ENCODE peak calls at places on chromosomes 2 and 18, in ten cellular contexts. U is prostate gland; Y is fibroblast of the conjunctiva; J is progenitor cell of endocrine pancreas; O is ELR; E is activated naive CD8-positive, alpha-beta T cell treated with anti-CD3 and anti-CD28 coated beads, Interleukin-2, amount 50 U/mL, for 24 hours; M is hepatocyte; B is T-helper 2 cell; F is adipocyte; Q is aorta. I is an unnamed sample.

GRCh38 chr2:241260911-241261310 is 54.6 kb downstream of the HDLBP start:
- DNase-seq in U (no peak), Y (no peak), B (no peak), Q (no peak), E (no peak), O (no peak), J (no peak), M (no peak), F (no peak), I (no peak)

GRCh38 chr2:178163395-178163794 is 30.9 kb upstream of the OSBPL6 start:
- DNase-seq in J (no peak), F (no peak), U (no peak), B (no peak), M (no peak), O (peak; percentile 59), Y (no peak), Q (peak; percentile 43), E (no peak), I (no peak)

GRCh38 chr18:48049757-48050156 is 119.3 kb upstream of the SMAD2 start:
- DNase-seq in E (no peak), O (no peak), U (no peak), B (no peak), M (no peak), Q (no peak), F (no peak), Y (no peak), J (no peak), I (no peak)

GRCh38 chr18:58699551-58699950 is 28.3 kb downstream of the MALT1 start:
- DNase-seq in J (no peak), F (peak; percentile 16), Q (no peak), E (no peak), O (peak; percentile 20), B (no peak), Y (no peak), U (no peak), M (peak; percentile 13), I (no peak)

GRCh38 chr2:179985163-179985820 is 21.8 kb downstream of the CWC22 start:
- DNase-seq in O (no peak), M (no peak), E (no peak), U (no peak), Q (no peak), B (no peak), F (no peak), J (no peak), Y (no peak), I (no peak)

GRCh38 chr2:238130696-238131628 is 7.5 kb upstream of the KLHL30 start:
- DNase-seq in M (no peak), U (no peak), F (no peak), Q (no peak), Y (no peak), O (no peak), E (no peak), J (no peak), B (no peak), I (no peak)

GRCh38 chr2:161206491-161207032 is 46.3 kb downstream of the TANK start:
- DNase-seq in M (no peak), U (no peak), F (peak; percentile 60), B (no peak), J (no peak), O (no peak), E (no peak), Q (no peak), Y (no peak), I (no peak)

GRCh38 chr18:8514409-8514808 is 94.8 kb upstream of the RAB12 start:
- DNase-seq in Q (no peak), J (no peak), M (no peak), B (no peak), E (no peak), U (no peak), F (no peak), O (no peak), Y (no peak), I (no peak)

GRCh38 chr2:163652741-163653140 is 83.1 kb downstream of the FIGN start:
- DNase-seq in E (no peak), Q (no peak), Y (no peak), U (no peak), M (no peak), B (no peak), O (peak; percentile 31), J (no peak), F (no peak), I (no peak)

GRCh38 chr18:74316257-74317180 is 880 bp downstream of the C18orf63 start:
- DNase-seq in M (no peak), B (no peak), O (peak; percentile 69), Y (peak; percentile 59), Q (no peak), J (no peak), F (peak; percentile 83), E (no peak), U (no peak), I (no peak)

GRCh38 chr2:219059725-219060682 is 717 bp downstream of the IHH start:
- DNase-seq in O (no peak), M (peak; percentile 45), B (no peak), F (no peak), Y (no peak), U (no peak), J (no peak), E (peak; percentile 11), Q (no peak), I (no peak)

GRCh38 chr2:1266311-1266710 is 147.0 kb upstream of the TPO start:
- DNase-seq in J (no peak), E (no peak), Q (no peak), O (no peak), F (no peak), M (no peak), B (no peak), U (no peak), Y (no peak), I (no peak)

GRCh38 chr2:17298453-17298852 is 219.8 kb downstream of the RAD51AP2 start:
- DNase-seq in O (no peak), Q (no peak), E (no peak), J (no peak), F (no peak), Y (no peak), U (no peak), M (no peak), B (no peak), I (no peak)

GRCh38 chr18:55586841-55587240 is 1.2 kb downstream of the TCF4 start:
- DNase-seq in U (no peak), F (peak; percentile 66), E (no peak), M (peak; percentile 14), O (peak; percentile 59), B (no peak), Q (no peak), Y (no peak), J (no peak), I (no peak)

GRCh38 chr2:28367667-28368416 is 24.8 kb upstream of the FOSL2 start:
- DNase-seq in B (no peak), Y (no peak), Q (peak; percentile 18), J (no peak), M (no peak), E (no peak), O (no peak), U (no peak), F (no peak), I (no peak)

GRCh38 chr2:236998250-236998649 is 87.4 kb upstream of the COPS8 start:
- DNase-seq in Y (no peak), U (peak; percentile 53), Q (no peak), F (peak; percentile 37), B (no peak), M (no peak), J (no peak), E (no peak), O (peak; percentile 5), I (no peak)

GRCh38 chr2:70029814-70030409 is 57.4 kb upstream of the PCBP1 start:
- DNase-seq in B (no peak), Y (peak; percentile 37), E (no peak), F (peak; percentile 31), U (no peak), Q (peak; percentile 90), O (peak; percentile 41), M (peak; percentile 78), J (no peak), I (no peak)

GRCh38 chr2:240929364-240930095 is 23.4 kb downstream of the CROCC2 start:
- DNase-seq in J (no peak), Q (no peak), Y (no peak), B (no peak), O (no peak), M (no peak), F (no peak), E (no peak), U (no peak), I (no peak)

GRCh38 chr2:102020596-102021170 is 28.9 kb downstream of the IL1R2 start:
- DNase-seq in Q (peak; percentile 91), O (peak; percentile 86), E (peak; percentile 87), B (peak; percentile 84), M (peak; percentile 92), J (peak; percentile 83), F (peak; percentile 90), U (peak; percentile 85), Y (peak; percentile 83), I (peak; percentile 68)

GRCh38 chr18:31677592-31677991 is 6.8 kb downstream of the B4GALT6 start:
- DNase-seq in Y (no peak), U (no peak), O (no peak), Q (no peak), B (no peak), F (no peak), E (no peak), M (no peak), J (no peak), I (no peak)

GRCh38 chr2:235129856-235130255 is 178.0 kb downstream of the SH3BP4 start:
- DNase-seq in Q (no peak), O (peak; percentile 25), U (no peak), F (peak; percentile 10), B (no peak), E (no peak), J (no peak), Y (peak; percentile 6), M (no peak), I (no peak)

GRCh38 chr2:149451417-149452165 is 121.2 kb downstream of the LYPD6 start:
- DNase-seq in J (no peak), U (peak; percentile 39), F (no peak), E (no peak), B (no peak), M (no peak), O (no peak), Y (no peak), Q (no peak), I (no peak)

GRCh38 chr2:128368437-128369125 is 49.9 kb upstream of the HS6ST1 start:
- DNase-seq in U (no peak), Q (no peak), O (no peak), E (no peak), F (no peak), B (no peak), Y (no peak), M (no peak), J (no peak), I (no peak)

GRCh38 chr18:37537868-37538525 is 27.6 kb downstream of the CELF4 start:
- DNase-seq in M (peak; percentile 87), O (peak; percentile 57), U (peak; percentile 68), B (peak; percentile 10), Y (peak; percentile 26), J (peak; percentile 83), E (peak; percentile 63), F (peak; percentile 87), Q (peak; percentile 74), I (peak; percentile 69)

GRCh38 chr2:69180974-69181373 is 168.0 kb downstream of the ANTXR1 start:
- DNase-seq in B (no peak), U (no peak), M (no peak), Y (no peak), O (no peak), J (no peak), F (no peak), E (no peak), Q (no peak), I (no peak)

GRCh38 chr18:50405582-50406271 is 30.9 kb downstream of the SKA1 start:
- DNase-seq in Y (no peak), B (no peak), F (no peak), J (no peak), O (no peak), U (peak; percentile 45), Q (no peak), E (no peak), M (no peak), I (no peak)

GRCh38 chr2:237474931-237475703 is 11.9 kb upstream of the MLPH start:
- DNase-seq in Y (peak; percentile 71), M (peak; percentile 95), F (peak; percentile 90), E (peak; percentile 81), J (peak; percentile 82), O (peak; percentile 88), Q (peak; percentile 86), U (peak; percentile 76), B (peak; percentile 59), I (peak; percentile 88)

GRCh38 chr2:209960676-209961630 is 41.5 kb upstream of the RPE start:
- DNase-seq in Y (peak; percentile 28), Q (no peak), F (peak; percentile 77), O (peak; percentile 71), E (peak; percentile 29), J (no peak), U (peak; percentile 17), B (no peak), M (peak; percentile 83), I (peak; percentile 47)

I was measured in germinal center.